ENCODE peak calls at places on chromosomes 16 and 17, in five cellular contexts. R, A, C, Y and O are unnamed samples.

GRCh38 chr17:31052187-31052889 is 42.4 kb upstream of the NF1 start:
- DNase-seq in R (no peak), A (peak), C (peak), Y (no peak), O (peak)

GRCh38 chr16:4172070-4172469 is 55.8 kb upstream of the ADCY9 start:
- DNase-seq in R (no peak), A (no peak), C (no peak), Y (no peak), O (no peak)

GRCh38 chr17:47989159-47989558 is 18.2 kb downstream of the CDK5RAP3 start:
- DNase-seq in R (no peak), A (no peak), C (no peak), Y (no peak), O (no peak)

GRCh38 chr16:20821682-20822081 is 15.4 kb downstream of the REXO5 start:
- DNase-seq in R (no peak), A (no peak), C (no peak), Y (no peak), O (no peak)

GRCh38 chr16:46859719-46860152 is 24.4 kb upstream of the GPT2 start:
- DNase-seq in R (no peak), A (no peak), C (peak), Y (peak), O (no peak)

GRCh38 chr16:13150181-13150885 is 248.9 kb downstream of the SHISA9 start:
- DNase-seq in R (no peak), A (no peak), C (no peak), Y (no peak), O (no peak)

GRCh38 chr17:41977991-41978390 is 11.4 kb downstream of the CNP start:
- DNase-seq in R (no peak), A (no peak), C (no peak), Y (no peak), O (no peak)

GRCh38 chr16:87948119-87948545 is 3.1 kb upstream of the BANP start:
- DNase-seq in R (no peak), A (no peak), C (no peak), Y (no peak), O (no peak)

GRCh38 chr16:85378145-85379040 is 234.7 kb upstream of the GSE1 start:
- DNase-seq in R (no peak), A (no peak), C (no peak), Y (no peak), O (no peak)

GRCh38 chr17:153851-154250 is 16.5 kb downstream of the SCGB1C2 start:
- DNase-seq in R (no peak), A (no peak), C (no peak), Y (no peak), O (no peak)

GRCh38 chr17:56185905-56186783 is 32.9 kb downstream of the ANKFN1 start:
- DNase-seq in R (no peak), A (no peak), C (no peak), Y (no peak), O (no peak)

GRCh38 chr17:65278050-65278819 is 141.1 kb downstream of the RGS9 start:
- DNase-seq in R (peak), A (peak), C (no peak), Y (peak), O (peak)

GRCh38 chr17:72370819-72371218 is 250.0 kb downstream of the SOX9 start:
- DNase-seq in R (no peak), A (no peak), C (no peak), Y (no peak), O (no peak)

GRCh38 chr16:25501530-25502255 is 190.1 kb upstream of the HS3ST4 start:
- DNase-seq in R (no peak), A (no peak), C (no peak), Y (peak), O (no peak)

GRCh38 chr17:2054262-2054739 is 602 bp upstream of the HIC1 start:
- DNase-seq in R (no peak), A (no peak), C (no peak), Y (peak), O (no peak)

GRCh38 chr17:4658478-4659305 is 17.2 kb upstream of the ALOX15 start:
- DNase-seq in R (peak), A (no peak), C (no peak), Y (no peak), O (no peak)

GRCh38 chr17:39132192-39132600 is 19.2 kb downstream of the PLXDC1 start:
- DNase-seq in R (no peak), A (no peak), C (no peak), Y (peak), O (no peak)

GRCh38 chr16:84043486-84044107 is 1.0 kb upstream of the SLC38A8 start:
- DNase-seq in R (no peak), A (no peak), C (no peak), Y (peak), O (no peak)

GRCh38 chr16:20051147-20051546 is 22.5 kb downstream of the GPR139 start:
- DNase-seq in R (no peak), A (no peak), C (no peak), Y (no peak), O (no peak)

GRCh38 chr17:78034429-78035091 is 76.1 kb downstream of the TNRC6C start:
- DNase-seq in R (no peak), A (no peak), C (no peak), Y (no peak), O (no peak)

DNA sequence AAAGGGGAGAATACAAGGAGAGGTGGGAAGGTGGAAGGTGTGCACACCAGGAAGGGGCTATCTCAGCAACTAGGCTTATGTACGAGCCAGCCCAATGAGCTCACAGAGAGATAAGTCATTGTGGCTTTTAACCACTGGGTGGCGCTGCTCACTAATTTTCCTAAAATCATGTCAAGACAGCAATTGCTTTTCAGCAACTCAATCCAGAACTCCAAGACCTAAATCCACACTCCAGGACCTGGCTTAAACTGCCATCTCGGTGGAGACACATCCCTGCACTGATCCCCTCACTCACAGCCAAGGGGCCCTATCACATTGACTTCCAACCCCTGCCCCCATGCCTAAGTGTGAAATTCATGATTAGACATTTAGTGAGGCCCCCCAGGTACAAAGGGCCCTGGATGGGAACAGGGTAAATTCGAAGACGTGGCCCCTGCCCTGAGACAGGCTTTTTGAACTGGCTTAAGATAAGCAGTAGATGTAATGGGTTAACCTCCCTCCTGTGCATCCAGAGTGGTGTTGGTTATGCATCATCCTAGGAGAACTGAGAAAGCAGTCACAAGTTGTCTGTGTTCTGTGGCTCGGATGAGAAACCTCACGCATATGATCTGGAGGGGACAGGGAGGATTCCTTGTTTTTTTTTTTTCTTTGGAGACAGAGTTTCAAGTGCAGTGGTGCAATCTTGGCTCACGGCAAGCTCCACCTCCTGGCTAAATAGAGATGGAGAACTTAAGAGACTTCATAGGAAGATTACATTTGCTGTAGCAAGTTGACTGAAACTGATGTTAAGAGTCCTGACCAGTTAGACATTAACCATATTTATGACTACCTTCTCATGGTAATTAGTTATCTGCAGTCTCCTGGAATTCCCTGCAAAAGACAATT is 11.5 kb downstream of the CCL16 start:
- DNase-seq in R (peak), A (no peak), C (peak), Y (peak), O (peak)
- TF ChIP-seq CTCF in R (peak), A (peak), C (peak), Y (peak), O (peak)

GRCh38 chr17:16302856-16303255 is 50.4 kb downstream of the CENPV start:
- DNase-seq in R (no peak), A (no peak), C (no peak), Y (no peak), O (no peak)

GRCh38 chr17:16300554-16300953 is 52.7 kb downstream of the CENPV start:
- DNase-seq in R (no peak), A (no peak), C (no peak), Y (no peak), O (no peak)

GRCh38 chr17:16301963-16302855 is 51.1 kb downstream of the CENPV start:
- DNase-seq in R (peak), A (no peak), C (no peak), Y (no peak), O (no peak)

DNA sequence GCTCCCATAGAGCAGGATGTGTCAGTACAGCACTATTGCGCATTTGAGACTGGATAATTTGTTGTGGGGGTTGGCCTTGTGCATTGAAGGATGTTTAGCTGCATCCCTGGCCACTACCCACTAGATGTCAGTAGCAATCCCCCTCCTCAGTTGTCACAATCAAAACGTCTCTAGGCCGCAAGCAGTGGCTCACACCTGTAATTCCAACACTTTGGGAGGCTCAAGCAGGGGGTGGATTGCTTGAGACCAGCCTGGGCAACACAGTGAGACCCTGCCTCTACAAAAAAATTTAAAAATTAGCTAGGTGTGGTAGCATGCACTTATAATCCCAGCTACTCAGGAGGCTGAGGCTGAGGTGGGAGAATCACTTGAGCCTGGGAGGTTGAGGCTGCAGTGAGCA is 48.4 kb downstream of the CENPV start:
- DNase-seq in R (peak), A (no peak), C (no peak), Y (peak), O (peak)
- TF ChIP-seq CTCF in R (peak), A (peak), C (peak), Y (peak), O (peak)

GRCh38 chr16:31700530-31701388 is 172.8 kb upstream of the ZNF267 start:
- DNase-seq in R (peak), A (peak), C (no peak), Y (peak), O (peak)
- TF ChIP-seq CTCF in R (peak), A (peak), C (no peak), Y (no peak), O (no peak)

GRCh38 chr17:20009052-20009301 is 182 bp upstream of the SPECC1 start:
- DNase-seq in R (no peak), A (no peak), C (no peak), Y (peak), O (no peak)

GRCh38 chr17:20008242-20009051 is 712 bp upstream of the SPECC1 start:
- DNase-seq in R (peak), A (peak), C (no peak), Y (peak), O (peak)

GRCh38 chr17:20010099-20010863 is 1.1 kb downstream of the SPECC1 start:
- DNase-seq in R (no peak), A (peak), C (no peak), Y (peak), O (peak)

GRCh38 chr17:20010886-20011402 is 1.8 kb downstream of the SPECC1 start:
- DNase-seq in R (no peak), A (no peak), C (no peak), Y (no peak), O (no peak)

DNA sequence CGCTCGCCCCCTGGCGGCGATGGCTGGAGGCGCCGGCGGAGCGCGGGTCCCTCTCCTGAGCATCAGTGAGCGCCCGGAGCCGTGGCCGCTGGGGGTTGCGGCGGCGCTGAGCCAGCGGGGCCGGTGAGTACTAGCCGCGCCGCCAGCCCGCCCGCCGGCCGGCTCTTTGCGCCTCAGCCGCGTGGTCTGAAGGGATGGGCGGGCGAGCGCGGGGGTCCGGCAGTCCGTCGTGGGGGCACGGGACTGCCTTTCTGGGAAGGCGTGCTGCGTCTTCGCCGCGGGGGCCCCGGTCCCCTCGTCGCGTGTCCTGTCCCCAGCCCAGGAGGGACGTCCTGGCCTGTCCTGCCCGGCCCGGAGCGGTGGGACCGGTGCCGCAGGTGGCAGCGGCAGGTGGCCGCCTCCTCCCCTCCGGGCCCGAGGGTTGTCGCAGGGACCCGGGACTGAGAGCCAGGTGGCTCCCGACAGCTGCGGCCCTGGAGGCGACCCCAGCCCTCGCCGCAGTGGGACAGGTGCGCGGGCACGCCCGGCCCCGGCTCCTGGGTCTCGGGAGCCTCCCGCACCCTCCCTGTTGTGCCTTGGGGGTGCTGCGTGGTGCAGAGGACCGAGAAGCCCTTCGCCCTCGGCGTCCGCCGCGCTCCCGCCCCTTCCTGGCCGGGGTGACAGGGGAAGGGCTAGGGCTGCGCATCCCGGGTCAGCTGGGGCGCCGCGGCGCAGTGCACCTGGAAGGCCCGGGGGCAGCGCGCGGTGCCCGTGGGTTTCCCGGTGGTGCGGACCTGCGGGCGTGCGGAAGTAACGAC is at the start of gene SPECC1:
- DNase-seq in R (peak), A (peak), C (no peak), Y (peak), O (peak)
- TF ChIP-seq CTCF in R (peak), A (peak), C (no peak), Y (peak), O (peak)

GRCh38 chr16:11329080-11329491 is 16.2 kb upstream of the RMI2 start:
- DNase-seq in R (peak), A (no peak), C (no peak), Y (peak), O (peak)

GRCh38 chr16:11329891-11330290 is 15.4 kb upstream of the RMI2 start:
- DNase-seq in R (no peak), A (no peak), C (no peak), Y (no peak), O (no peak)

GRCh38 chr16:11327277-11328171 is 17.7 kb upstream of the RMI2 start:
- DNase-seq in R (peak), A (no peak), C (no peak), Y (peak), O (peak)

GRCh38 chr16:11326737-11327276 is 18.5 kb upstream of the RMI2 start:
- DNase-seq in R (no peak), A (no peak), C (no peak), Y (no peak), O (peak)

GRCh38 chr16:11328172-11329079 is 16.8 kb upstream of the RMI2 start:
- DNase-seq in R (peak), A (no peak), C (peak), Y (peak), O (peak)
- TF ChIP-seq CTCF in R (no peak), A (no peak), C (no peak), Y (no peak), O (no peak)

DNA sequence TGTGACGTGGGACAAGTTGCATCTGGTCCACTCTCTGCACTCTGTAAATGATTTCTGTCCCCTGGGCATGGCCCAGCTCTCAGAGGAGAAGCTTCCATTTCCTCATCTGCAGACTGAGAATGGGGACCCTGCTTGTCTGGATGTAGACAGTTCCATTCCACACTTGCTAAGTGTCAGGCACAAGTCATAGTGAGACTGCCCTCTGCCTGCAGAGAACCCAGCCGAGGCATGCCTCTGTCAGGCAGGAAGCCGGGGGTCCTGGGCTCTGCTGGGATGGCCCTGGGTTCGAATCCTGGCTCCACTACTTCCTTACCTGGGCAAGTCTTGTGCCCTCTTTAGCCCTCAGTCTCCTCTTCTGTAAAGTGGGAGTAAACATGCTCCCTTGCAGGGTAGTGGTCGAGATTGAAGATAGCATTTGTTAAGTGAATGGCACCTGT is 4.1 kb downstream of the MAP2K3 start:
- DNase-seq in R (peak), A (no peak), C (no peak), Y (no peak), O (peak)
- TF ChIP-seq CTCF in R (peak), A (no peak), C (no peak), Y (peak), O (peak)

DNA sequence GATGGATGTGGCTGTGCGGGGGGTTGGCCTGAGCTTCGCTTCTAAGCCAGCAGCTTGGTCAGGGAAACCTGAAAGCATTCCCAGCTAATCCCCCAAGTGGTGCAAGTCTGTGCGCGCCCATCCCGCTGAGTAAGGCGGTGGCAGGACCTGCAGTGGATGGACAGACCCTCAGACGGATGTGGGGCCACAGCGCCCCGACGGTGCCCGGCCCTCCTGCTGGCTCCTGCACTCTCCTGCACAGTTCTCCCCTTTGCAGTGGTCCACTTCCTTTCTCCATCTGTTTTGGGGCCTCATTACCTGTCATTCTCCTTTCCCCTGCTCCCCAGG is 2.3 kb downstream of the ATP2A1 start:
- DNase-seq in R (no peak), A (no peak), C (no peak), Y (no peak), O (no peak)
- TF ChIP-seq CTCF in R (no peak), A (no peak), C (no peak), Y (no peak), O (no peak)

DNA sequence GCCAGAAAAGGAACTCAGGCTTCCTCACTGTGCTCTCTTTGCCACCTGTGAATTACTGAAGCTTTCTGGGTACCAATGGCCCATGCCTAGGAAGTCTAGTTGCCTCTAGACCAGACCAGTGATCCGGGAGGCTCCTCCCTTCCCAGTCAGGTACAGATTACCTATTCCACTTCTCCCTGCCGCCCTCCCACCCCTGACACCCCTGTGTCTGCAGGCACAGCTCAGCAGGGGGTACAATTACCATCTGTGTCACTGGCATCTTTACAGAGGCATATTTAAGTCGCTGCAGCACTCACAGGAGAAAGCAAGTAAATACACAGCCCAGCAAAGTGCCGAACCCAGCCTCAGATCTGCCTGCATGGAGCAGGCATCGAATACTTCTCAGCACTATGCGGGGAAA is 5.3 kb upstream of the WSCD1 start:
- DNase-seq in R (no peak), A (no peak), C (no peak), Y (no peak), O (no peak)
- TF ChIP-seq CTCF in R (no peak), A (no peak), C (no peak), Y (no peak), O (no peak)